ENCODE peak calls at places on chromosomes 12 and 14, in five cellular contexts. Q is astrocyte, P is left ventricle myocardium inferior, L is WERI-Rb-1, H is epithelial cell of esophagus. F is an unnamed sample.

GRCh38 chr12:98744692-98745091 is 99.6 kb downstream of the APAF1 start:
- DNase-seq in Q (no peak), P (no peak), L (no peak), H (no peak), F (peak; percentile 58)

GRCh38 chr12:98110516-98110915 is 404.9 kb upstream of the TMPO start:
- DNase-seq in Q (no peak), P (no peak), L (no peak), H (no peak), F (no peak)

GRCh38 chr12:22525426-22525825 is 18.9 kb downstream of the C2CD5 start:
- DNase-seq in Q (peak; percentile 6), P (no peak), L (no peak), H (peak; percentile 17), F (no peak)

GRCh38 chr12:107775093-107775721 is 703 bp downstream of the ASCL4 start:
- DNase-seq in Q (no peak), P (no peak), L (peak; percentile 49), H (peak; percentile 16), F (no peak)

GRCh38 chr12:27859648-27860047 is 79.6 kb upstream of the MANSC4 start:
- DNase-seq in Q (no peak), P (no peak), L (no peak), H (no peak), F (no peak)

GRCh38 chr14:75453817-75454434 is 26.1 kb downstream of the JDP2 start:
- DNase-seq in Q (no peak), P (no peak), L (no peak), H (no peak), F (no peak)

GRCh38 chr14:91510171-91511013 is at the start of gene PPP4R3A:
- DNase-seq in Q (peak; percentile 94), P (peak; percentile 95), L (peak; percentile 96), H (peak; percentile 98), F (peak; percentile 96)

GRCh38 chr12:2288001-2288400 is 235.2 kb downstream of the CACNA1C start:
- DNase-seq in Q (no peak), P (no peak), L (no peak), H (no peak), F (no peak)

GRCh38 chr14:89629383-89629782 is 212.3 kb upstream of the FOXN3 start:
- DNase-seq in Q (no peak), P (no peak), L (no peak), H (no peak), F (no peak)

GRCh38 chr12:18578191-18578590 is 159.6 kb downstream of the PLCZ1 start:
- DNase-seq in Q (peak; percentile 26), P (no peak), L (no peak), H (peak; percentile 89), F (no peak)

GRCh38 chr14:37546621-37547447 is 48.2 kb downstream of the FOXA1 start:
- DNase-seq in Q (no peak), P (no peak), L (no peak), H (no peak), F (no peak)

GRCh38 chr12:13362260-13362841 is 165.8 kb downstream of the EMP1 start:
- DNase-seq in Q (peak; percentile 13), P (peak; percentile 37), L (peak; percentile 79), H (peak; percentile 68), F (peak; percentile 83)

GRCh38 chr12:116667752-116668151 is 70.1 kb downstream of the SPRING1 start:
- DNase-seq in Q (no peak), P (no peak), L (no peak), H (no peak), F (no peak)

GRCh38 chr14:75123991-75124390 is 2.9 kb downstream of the NEK9 start:
- DNase-seq in Q (peak; percentile 88), P (no peak), L (no peak), H (peak; percentile 86), F (no peak)

GRCh38 chr12:89731614-89732013 is 23.0 kb upstream of the ATP2B1 start:
- DNase-seq in Q (peak; percentile 48), P (no peak), L (no peak), H (peak; percentile 69), F (peak; percentile 33)

GRCh38 chr14:68182492-68182891 is 362.9 kb downstream of the RAD51B start:
- DNase-seq in Q (no peak), P (no peak), L (no peak), H (no peak), F (no peak)

GRCh38 chr14:21241218-21241819 is 27.9 kb downstream of the HNRNPC start:
- DNase-seq in Q (no peak), P (no peak), L (no peak), H (no peak), F (no peak)

GRCh38 chr12:5546616-5547015 is 114.7 kb downstream of the NTF3 start:
- DNase-seq in Q (no peak), P (no peak), L (no peak), H (no peak), F (no peak)

GRCh38 chr12:106112094-106112822 is 26.5 kb downstream of the NUAK1 start:
- DNase-seq in Q (no peak), P (no peak), L (no peak), H (peak; percentile 96), F (no peak)

GRCh38 chr12:12714276-12715001 is 2.7 kb upstream of the CDKN1B start:
- DNase-seq in Q (peak; percentile 31), P (no peak), L (peak; percentile 48), H (peak; percentile 21), F (no peak)

GRCh38 chr14:21612324-21612723 is 22.4 kb downstream of the OR10G2 start:
- DNase-seq in Q (no peak), P (no peak), L (no peak), H (no peak), F (no peak)

GRCh38 chr12:84397279-84397678 is 515.3 kb downstream of the SLC6A15 start:
- DNase-seq in Q (no peak), P (no peak), L (no peak), H (peak; percentile 12), F (no peak)

GRCh38 chr14:67359319-67359774 is 257 bp downstream of the ATP6V1D start:
- DNase-seq in Q (peak; percentile 52), P (peak; percentile 25), L (peak; percentile 9), H (peak; percentile 71), F (peak; percentile 26)

GRCh38 chr14:81533212-81533535 is 479 bp downstream of the SEL1L start:
- DNase-seq in Q (no peak), P (no peak), L (no peak), H (no peak), F (no peak)

GRCh38 chr14:81533536-81534343 is at the start of gene SEL1L:
- DNase-seq in Q (peak; percentile 99), P (peak; percentile 100), L (peak; percentile 99), H (peak; percentile 100), F (peak; percentile 100)

GRCh38 chr14:81535399-81536124 is 1.9 kb upstream of the SEL1L start:
- DNase-seq in Q (no peak), P (no peak), L (no peak), H (no peak), F (no peak)

GRCh38 chr14:81536125-81536771 is 2.6 kb upstream of the SEL1L start:
- DNase-seq in Q (no peak), P (no peak), L (no peak), H (peak; percentile 80), F (no peak)

GRCh38 chr14:81534510-81535074 is 939 bp upstream of the SEL1L start:
- DNase-seq in Q (no peak), P (no peak), L (no peak), H (no peak), F (no peak)
- H3K4me3 ChIP-seq in Q (no peak overlapping the region), P (peak overlapping the region; percentile 46), L (peak overlapping the region; percentile 90), H (no peak overlapping the region), F (no peak overlapping the region)

GRCh38 chr12:52903855-52904508 is 894 bp downstream of the KRT8 start:
- DNase-seq in Q (peak; percentile 39), P (peak; percentile 31), L (no peak), H (no peak), F (peak; percentile 47)
- H3K4me3 ChIP-seq in Q (no peak overlapping the region), P (peak overlapping the region; percentile 67), L (no peak overlapping the region), H (peak overlapping the region; percentile 72), F (peak overlapping the region; percentile 60)

DNA sequence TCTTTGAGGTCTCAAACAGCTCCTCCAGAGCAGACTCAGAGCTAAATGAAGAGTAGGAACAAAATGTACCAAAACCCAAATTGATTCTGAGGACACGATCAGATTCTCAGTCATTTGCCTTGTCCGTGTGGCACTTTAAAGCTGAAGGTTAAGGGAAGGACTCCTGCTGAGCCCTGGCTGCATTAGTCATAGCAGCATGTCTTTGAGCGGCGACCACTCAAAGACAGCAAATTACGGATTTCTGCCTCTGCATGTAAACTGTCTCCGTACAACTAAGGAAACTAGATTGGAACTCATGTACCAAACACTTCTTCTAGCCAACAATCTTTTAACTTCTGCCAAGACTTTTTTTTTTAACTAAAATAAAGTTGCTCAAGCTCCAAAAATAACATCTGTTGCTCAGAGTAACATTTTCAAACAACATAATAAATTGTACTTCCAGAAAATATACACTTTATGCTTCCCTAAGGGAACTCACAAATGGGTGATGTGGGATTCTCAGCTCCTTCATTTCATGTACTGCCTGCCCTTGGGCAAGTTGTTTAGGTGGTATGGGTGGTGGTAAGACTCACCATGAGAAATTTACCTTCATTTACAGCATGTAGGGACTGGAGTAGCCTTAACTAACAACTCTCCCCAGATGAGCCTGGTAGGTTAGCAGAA is 56.1 kb downstream of the RERG start:
- DNase-seq in Q (peak; percentile 51), P (no peak), L (no peak), H (no peak), F (peak; percentile 49)
- H3K4me3 ChIP-seq in Q (no peak overlapping the region), P (no peak overlapping the region), L (no peak overlapping the region), H (no peak overlapping the region), F (peak overlapping the region; percentile 15)

GRCh38 chr12:90790747-90791146 is 164.2 kb downstream of the CCER1 start:
- DNase-seq in Q (no peak), P (no peak), L (no peak), H (no peak), F (no peak)
- H3K4me3 ChIP-seq in Q (no peak overlapping the region), P (no peak overlapping the region), L (no peak overlapping the region), H (no peak overlapping the region), F (no peak overlapping the region)

DNA sequence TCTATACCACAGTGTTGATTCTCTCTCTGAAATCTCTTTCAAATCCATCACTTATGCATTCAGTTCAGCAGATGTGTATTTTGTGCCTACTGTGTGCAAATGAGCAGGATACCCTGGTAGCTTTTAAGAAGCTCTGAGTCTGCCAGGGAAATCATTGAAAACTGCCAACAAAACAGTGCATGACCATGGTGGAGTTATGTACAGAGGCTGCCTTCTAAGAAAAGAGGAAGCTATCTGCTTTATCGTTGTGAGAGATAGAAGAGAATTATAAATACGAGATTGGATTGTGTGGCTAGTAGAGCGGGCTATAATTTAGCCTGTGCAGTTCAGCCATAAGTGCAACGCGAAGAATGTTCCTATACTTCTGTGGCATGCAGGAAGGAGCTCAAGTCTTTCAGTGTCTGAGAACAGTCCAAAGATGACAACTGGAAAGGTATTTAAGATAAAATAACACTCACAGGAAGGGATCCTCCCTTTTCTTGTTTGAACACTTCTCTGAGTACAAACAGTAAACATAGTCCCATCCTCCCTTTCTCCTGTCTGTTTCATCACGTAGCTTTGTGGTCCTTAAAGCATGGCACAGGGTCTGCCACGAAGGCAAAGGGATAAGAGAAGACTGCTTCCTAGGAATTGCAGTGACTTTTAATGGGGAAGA is 4.4 kb downstream of the DIP2B start:
- DNase-seq in Q (no peak), P (no peak), L (no peak), H (peak; percentile 17), F (no peak)
- H3K4me3 ChIP-seq in Q (no peak overlapping the region), P (no peak overlapping the region), L (no peak overlapping the region), H (no peak overlapping the region), F (no peak overlapping the region)

GRCh38 chr14:61764342-61765122 is 2.3 kb downstream of the SNAPC1 start:
- DNase-seq in Q (no peak), P (no peak), L (no peak), H (no peak), F (no peak)
- H3K4me3 ChIP-seq in Q (no peak overlapping the region), P (peak overlapping the region; percentile 77), L (no peak overlapping the region), H (peak overlapping the region; percentile 89), F (peak overlapping the region; percentile 4)